ENCODE peak calls at places on chromosome 3, in seven cellular contexts. P is nucleus accumbens, J is neural crest cell, Y is adipocyte, V is NT2/D1, I is body of pancreas, O is hippocampal formation. W is an unnamed sample.

GRCh38 chr3:11095932-11096265 is 58.4 kb upstream of the HRH1 start:
- DNase-seq in P (no peak), J (no peak), Y (peak), V (no peak), I (no peak), O (no peak), W (no peak)

GRCh38 chr3:106809633-106810460 is 567.4 kb upstream of the CCDC54 start:
- DNase-seq in P (no peak), J (no peak), Y (peak), V (no peak), I (no peak), O (no peak), W (peak)

GRCh38 chr3:173214576-173214975 is 73.5 kb upstream of the SPATA16 start:
- DNase-seq in P (no peak), J (no peak), Y (no peak), V (no peak), I (no peak), O (no peak), W (no peak)

GRCh38 chr3:132352556-132353143 is 35.4 kb downstream of the ACP3 start:
- DNase-seq in P (no peak), J (peak), Y (peak), V (peak), I (peak), O (peak), W (peak)

GRCh38 chr3:31481697-31482096 is 51.0 kb upstream of the STT3B start:
- DNase-seq in P (no peak), J (no peak), Y (no peak), V (no peak), I (no peak), O (no peak), W (no peak)

GRCh38 chr3:55169608-55170010 is 241.8 kb upstream of the LRTM1 start:
- DNase-seq in P (no peak), J (no peak), Y (peak), V (no peak), I (no peak), O (no peak), W (no peak)

GRCh38 chr3:51974277-51974962 is 444 bp upstream of the ABHD14A start:
- DNase-seq in P (no peak), J (no peak), Y (no peak), V (no peak), I (no peak), O (no peak), W (no peak)

GRCh38 chr3:157119369-157119951 is 40.5 kb downstream of the CCNL1 start:
- DNase-seq in P (no peak), J (no peak), Y (no peak), V (no peak), I (peak), O (no peak), W (no peak)

GRCh38 chr3:11592460-11593298 is 51.0 kb downstream of the VGLL4 start:
- DNase-seq in P (no peak), J (no peak), Y (no peak), V (no peak), I (no peak), O (peak), W (no peak)

GRCh38 chr3:53949541-53949940 is 57.9 kb upstream of the SELENOK start:
- DNase-seq in P (no peak), J (no peak), Y (no peak), V (no peak), I (no peak), O (no peak), W (peak)

GRCh38 chr3:167114619-167115018 is 265.5 kb downstream of the ZBBX start:
- DNase-seq in P (no peak), J (no peak), Y (no peak), V (no peak), I (no peak), O (no peak), W (no peak)

GRCh38 chr3:27428446-27428845 is 55.7 kb downstream of the SLC4A7 start:
- DNase-seq in P (no peak), J (no peak), Y (no peak), V (no peak), I (no peak), O (no peak), W (no peak)

GRCh38 chr3:27533718-27534578 is 49.8 kb upstream of the SLC4A7 start:
- DNase-seq in P (no peak), J (no peak), Y (peak), V (peak), I (no peak), O (no peak), W (no peak)

GRCh38 chr3:120567370-120568197 is 28.6 kb upstream of the NDUFB4 start:
- DNase-seq in P (no peak), J (no peak), Y (peak), V (no peak), I (no peak), O (peak), W (peak)

GRCh38 chr3:196219194-196219969 is 3.0 kb downstream of the SLC51A start:
- DNase-seq in P (no peak), J (no peak), Y (peak), V (no peak), I (no peak), O (peak), W (peak)

GRCh38 chr3:49703443-49703927 is 14.1 kb downstream of the RNF123 start:
- DNase-seq in P (no peak), J (peak), Y (peak), V (no peak), I (peak), O (no peak), W (peak)

GRCh38 chr3:178259703-178260102 is 276.5 kb upstream of the KCNMB2 start:
- DNase-seq in P (no peak), J (no peak), Y (no peak), V (no peak), I (no peak), O (no peak), W (no peak)

GRCh38 chr3:31251083-31251482 is 281.6 kb upstream of the STT3B start:
- DNase-seq in P (no peak), J (no peak), Y (no peak), V (no peak), I (no peak), O (no peak), W (no peak)

GRCh38 chr3:149316427-149316826 is 17.0 kb downstream of the TM4SF18 start:
- DNase-seq in P (no peak), J (no peak), Y (peak), V (no peak), I (no peak), O (no peak), W (no peak)

GRCh38 chr3:9916346-9916733 is 558 bp upstream of the IL17RC start:
- DNase-seq in P (no peak), J (no peak), Y (peak), V (no peak), I (no peak), O (no peak), W (no peak)